ENCODE peak calls at places on chromosomes 2 and 18, in five cellular contexts. One of them, this sample, is unnamed.

GRCh38 chr2:23384551-23385349 is at the start of gene KLHL29:
- DNase-seq in HCT116: no peak
- DNase-seq in HepG2: no peak
- DNase-seq in SK-N-SH: peak; percentile 99
- DNase-seq in GM12878: no peak
- DNase-seq in this sample: peak; percentile 94

GRCh38 chr2:242056026-242056425 is 186.5 kb downstream of the RTP5 start:
- DNase-seq in HCT116: no peak
- DNase-seq in HepG2: no peak
- DNase-seq in SK-N-SH: no peak
- DNase-seq in GM12878: no peak
- DNase-seq in this sample: no peak

GRCh38 chr2:176002684-176003225 is 688 bp upstream of the LNPK start:
- DNase-seq in HCT116: no peak
- DNase-seq in HepG2: peak; percentile 21
- DNase-seq in SK-N-SH: no peak
- DNase-seq in GM12878: no peak
- DNase-seq in this sample: peak; percentile 50

GRCh38 chr18:9926223-9926894 is 12.5 kb downstream of the VAPA start:
- DNase-seq in HCT116: no peak
- DNase-seq in HepG2: no peak
- DNase-seq in SK-N-SH: no peak
- DNase-seq in GM12878: no peak
- DNase-seq in this sample: peak; percentile 53

GRCh38 chr2:232444409-232445148 is 11.4 kb upstream of the ALPI start:
- DNase-seq in HCT116: peak; percentile 56
- DNase-seq in HepG2: peak; percentile 56
- DNase-seq in SK-N-SH: peak; percentile 75
- DNase-seq in GM12878: no peak
- DNase-seq in this sample: peak; percentile 61

GRCh38 chr2:217027414-217027813 is 167.6 kb upstream of the TNP1 start:
- DNase-seq in HCT116: no peak
- DNase-seq in HepG2: no peak
- DNase-seq in SK-N-SH: no peak
- DNase-seq in GM12878: no peak
- DNase-seq in this sample: no peak

GRCh38 chr18:3541549-3542386 is 91.8 kb downstream of the TGIF1 start:
- DNase-seq in HCT116: no peak
- DNase-seq in HepG2: no peak
- DNase-seq in SK-N-SH: no peak
- DNase-seq in GM12878: peak; percentile 27
- DNase-seq in this sample: no peak

GRCh38 chr2:23478087-23478932 is 93.3 kb downstream of the KLHL29 start:
- DNase-seq in HCT116: no peak
- DNase-seq in HepG2: no peak
- DNase-seq in SK-N-SH: no peak
- DNase-seq in GM12878: no peak
- DNase-seq in this sample: no peak

GRCh38 chr2:217746741-217747287 is 256.0 kb downstream of the TNS1 start:
- DNase-seq in HCT116: no peak
- DNase-seq in HepG2: no peak
- DNase-seq in SK-N-SH: no peak
- DNase-seq in GM12878: no peak
- DNase-seq in this sample: no peak

GRCh38 chr2:229572434-229573338 is 141.7 kb downstream of the DNER start:
- DNase-seq in HCT116: no peak
- DNase-seq in HepG2: no peak
- DNase-seq in SK-N-SH: peak; percentile 15
- DNase-seq in GM12878: no peak
- DNase-seq in this sample: no peak

GRCh38 chr2:120869036-120869435 is 133.4 kb downstream of the GLI2 start:
- DNase-seq in HCT116: no peak
- DNase-seq in HepG2: no peak
- DNase-seq in SK-N-SH: no peak
- DNase-seq in GM12878: no peak
- DNase-seq in this sample: no peak

GRCh38 chr18:74906189-74906588 is 302.8 kb downstream of the PTGR3 start:
- DNase-seq in HCT116: no peak
- DNase-seq in HepG2: no peak
- DNase-seq in SK-N-SH: no peak
- DNase-seq in GM12878: no peak
- DNase-seq in this sample: no peak

GRCh38 chr2:240432820-240433801 is 2.4 kb upstream of the GPC1 start:
- DNase-seq in HCT116: no peak
- DNase-seq in HepG2: no peak
- DNase-seq in SK-N-SH: no peak
- DNase-seq in GM12878: no peak
- DNase-seq in this sample: no peak

GRCh38 chr18:56789004-56789888 is 138.1 kb downstream of the WDR7 start:
- DNase-seq in HCT116: peak; percentile 23
- DNase-seq in HepG2: peak; percentile 33
- DNase-seq in SK-N-SH: peak; percentile 4
- DNase-seq in GM12878: no peak
- DNase-seq in this sample: peak; percentile 30

GRCh38 chr2:56589194-56589593 is 405.4 kb downstream of the CCDC85A start:
- DNase-seq in HCT116: no peak
- DNase-seq in HepG2: no peak
- DNase-seq in SK-N-SH: no peak
- DNase-seq in GM12878: no peak
- DNase-seq in this sample: no peak

GRCh38 chr18:78969574-78970315 is 9.9 kb upstream of the SALL3 start:
- DNase-seq in HCT116: no peak
- DNase-seq in HepG2: no peak
- DNase-seq in SK-N-SH: no peak
- DNase-seq in GM12878: no peak
- DNase-seq in this sample: no peak

GRCh38 chr2:106195456-106195855 is 1.4 kb upstream of the UXS1 start:
- DNase-seq in HCT116: no peak
- DNase-seq in HepG2: no peak
- DNase-seq in SK-N-SH: no peak
- DNase-seq in GM12878: no peak
- DNase-seq in this sample: no peak

GRCh38 chr2:48448274-48449061 is 81.5 kb upstream of the STON1 start:
- DNase-seq in HCT116: no peak
- DNase-seq in HepG2: peak; percentile 85
- DNase-seq in SK-N-SH: no peak
- DNase-seq in GM12878: peak; percentile 53
- DNase-seq in this sample: no peak

GRCh38 chr18:2994603-2995432 is 18.1 kb downstream of the LPIN2 start:
- DNase-seq in HCT116: no peak
- DNase-seq in HepG2: no peak
- DNase-seq in SK-N-SH: no peak
- DNase-seq in GM12878: no peak
- DNase-seq in this sample: peak; percentile 92

GRCh38 chr18:72868666-72869661 is 1.2 kb upstream of the NETO1 start:
- DNase-seq in HCT116: no peak
- DNase-seq in HepG2: no peak
- DNase-seq in SK-N-SH: peak; percentile 24
- DNase-seq in GM12878: no peak
- DNase-seq in this sample: no peak

GRCh38 chr2:218019411-218020060 is 16.7 kb upstream of the TNS1 start:
- DNase-seq in HCT116: no peak
- DNase-seq in HepG2: no peak
- DNase-seq in SK-N-SH: no peak
- DNase-seq in GM12878: no peak
- DNase-seq in this sample: no peak

GRCh38 chr2:205946226-205946625 is 139.7 kb downstream of the INO80D start:
- DNase-seq in HCT116: no peak
- DNase-seq in HepG2: no peak
- DNase-seq in SK-N-SH: no peak
- DNase-seq in GM12878: no peak
- DNase-seq in this sample: no peak

GRCh38 chr18:76960528-76961035 is 138.2 kb downstream of the ZNF236 start:
- DNase-seq in HCT116: no peak
- DNase-seq in HepG2: no peak
- DNase-seq in SK-N-SH: no peak
- DNase-seq in GM12878: no peak
- DNase-seq in this sample: no peak

GRCh38 chr18:55587341-55588000 is 521 bp downstream of the TCF4 start:
- DNase-seq in HCT116: no peak
- DNase-seq in HepG2: no peak
- DNase-seq in SK-N-SH: peak; percentile 76
- DNase-seq in GM12878: no peak
- DNase-seq in this sample: peak; percentile 44

GRCh38 chr2:19914266-19914975 is 12.6 kb upstream of the TTC32 start:
- DNase-seq in HCT116: no peak
- DNase-seq in HepG2: no peak
- DNase-seq in SK-N-SH: no peak
- DNase-seq in GM12878: no peak
- DNase-seq in this sample: no peak

GRCh38 chr2:85278361-85278760 is 49.4 kb downstream of the TGOLN2 start:
- DNase-seq in HCT116: no peak
- DNase-seq in HepG2: no peak
- DNase-seq in SK-N-SH: no peak
- DNase-seq in GM12878: no peak
- DNase-seq in this sample: no peak

GRCh38 chr2:100870652-100871531 is 51.0 kb downstream of the NPAS2 start:
- DNase-seq in HCT116: no peak
- DNase-seq in HepG2: peak; percentile 80
- DNase-seq in SK-N-SH: no peak
- DNase-seq in GM12878: no peak
- DNase-seq in this sample: no peak

GRCh38 chr2:53211201-53211774 is 556.3 kb upstream of the CHAC2 start:
- DNase-seq in HCT116: no peak
- DNase-seq in HepG2: no peak
- DNase-seq in SK-N-SH: no peak
- DNase-seq in GM12878: no peak
- DNase-seq in this sample: no peak

GRCh38 chr2:240207661-240208060 is 67.2 kb upstream of the OTOS start:
- DNase-seq in HCT116: no peak
- DNase-seq in HepG2: no peak
- DNase-seq in SK-N-SH: no peak
- DNase-seq in GM12878: no peak
- DNase-seq in this sample: no peak

GRCh38 chr18:69951182-69951581 is 3.5 kb upstream of the CD226 start:
- DNase-seq in HCT116: no peak
- DNase-seq in HepG2: peak; percentile 9
- DNase-seq in SK-N-SH: no peak
- DNase-seq in GM12878: no peak
- DNase-seq in this sample: no peak

GRCh38 chr2:27356056-27356381 is 545 bp downstream of the GTF3C2 start:
- DNase-seq in HCT116: no peak
- DNase-seq in HepG2: peak; percentile 80
- DNase-seq in SK-N-SH: peak; percentile 70
- DNase-seq in GM12878: no peak
- DNase-seq in this sample: peak; percentile 64
- TF ChIP-seq ZBTB33 in HCT116: no peak
- TF ChIP-seq ZBTB33 in HepG2: no peak
- TF ChIP-seq ZBTB33 in SK-N-SH: no peak
- TF ChIP-seq ZBTB33 in GM12878: no peak
- TF ChIP-seq ZBTB33 in this sample: no peak

GRCh38 chr2:148674063-148675020 is 29.8 kb downstream of the EPC2 start:
- DNase-seq in HCT116: peak; percentile 28
- DNase-seq in HepG2: peak; percentile 50
- DNase-seq in SK-N-SH: peak; percentile 27
- DNase-seq in GM12878: no peak
- DNase-seq in this sample: peak; percentile 68
- TF ChIP-seq ZBTB33 in HCT116: no peak
- TF ChIP-seq ZBTB33 in HepG2: no peak
- TF ChIP-seq ZBTB33 in SK-N-SH: no peak
- TF ChIP-seq ZBTB33 in GM12878: no peak
- TF ChIP-seq ZBTB33 in this sample: no peak

DNA sequence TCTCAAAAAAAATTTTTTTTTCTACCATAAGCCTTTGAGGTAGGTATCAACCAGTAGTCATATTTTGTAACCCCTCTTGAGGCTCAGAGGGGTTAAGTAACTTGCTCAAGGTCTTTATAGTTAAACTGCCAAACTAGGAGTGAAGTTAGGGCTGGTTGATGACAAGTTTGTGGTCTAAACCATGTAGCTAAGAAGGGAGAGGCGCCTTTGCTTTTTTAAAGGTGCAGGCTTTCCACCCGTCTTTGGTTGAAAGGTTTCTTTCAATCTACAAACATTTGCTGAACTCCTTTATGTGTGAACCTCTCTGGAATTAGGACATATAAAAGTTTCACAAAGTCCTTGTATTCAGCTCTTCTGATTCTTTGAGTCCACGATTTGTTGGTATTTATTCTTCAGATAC is 2.4 kb upstream of the MTA3 start:
- DNase-seq in HCT116: no peak
- DNase-seq in HepG2: no peak
- DNase-seq in SK-N-SH: no peak
- DNase-seq in GM12878: no peak
- DNase-seq in this sample: no peak
- TF ChIP-seq ZBTB33 in HCT116: no peak
- TF ChIP-seq ZBTB33 in HepG2: no peak
- TF ChIP-seq ZBTB33 in SK-N-SH: no peak
- TF ChIP-seq ZBTB33 in GM12878: no peak
- TF ChIP-seq ZBTB33 in this sample: no peak

GRCh38 chr2:107775791-107776190 is 50.9 kb upstream of the RGPD4 start:
- DNase-seq in HCT116: no peak
- DNase-seq in HepG2: no peak
- DNase-seq in SK-N-SH: no peak
- DNase-seq in GM12878: no peak
- DNase-seq in this sample: no peak
- TF ChIP-seq ZBTB33 in HCT116: no peak
- TF ChIP-seq ZBTB33 in HepG2: no peak
- TF ChIP-seq ZBTB33 in SK-N-SH: no peak
- TF ChIP-seq ZBTB33 in GM12878: no peak
- TF ChIP-seq ZBTB33 in this sample: no peak

GRCh38 chr2:209331291-209331844 is 92.5 kb upstream of the MAP2 start:
- DNase-seq in HCT116: peak; percentile 62
- DNase-seq in HepG2: peak; percentile 49
- DNase-seq in SK-N-SH: peak; percentile 31
- DNase-seq in GM12878: no peak
- DNase-seq in this sample: no peak
- TF ChIP-seq ZBTB33 in HCT116: no peak
- TF ChIP-seq ZBTB33 in HepG2: no peak
- TF ChIP-seq ZBTB33 in SK-N-SH: no peak
- TF ChIP-seq ZBTB33 in GM12878: no peak
- TF ChIP-seq ZBTB33 in this sample: no peak

DNA sequence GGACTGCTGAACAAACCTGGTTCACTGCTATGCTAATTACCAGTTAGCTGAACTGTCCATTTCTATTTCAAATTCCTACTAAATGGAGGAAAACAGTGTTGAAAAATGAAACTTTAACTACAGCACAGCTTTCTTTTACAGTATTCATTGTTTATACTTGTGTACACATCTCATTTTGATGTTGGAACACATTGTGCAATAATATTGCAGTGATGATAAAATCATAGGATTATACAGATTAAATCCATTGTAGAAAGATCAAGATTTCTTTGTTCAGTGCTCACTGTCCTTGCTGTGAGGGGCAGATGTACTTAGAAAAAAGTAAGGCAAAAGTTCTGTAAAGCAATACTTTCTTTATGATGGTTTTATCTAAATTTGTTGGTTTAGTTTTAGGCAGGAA is 1055.1 kb downstream of the LRP1B start:
- DNase-seq in HCT116: no peak
- DNase-seq in HepG2: no peak
- DNase-seq in SK-N-SH: no peak
- DNase-seq in GM12878: no peak
- DNase-seq in this sample: no peak
- TF ChIP-seq ZBTB33 in HCT116: no peak
- TF ChIP-seq ZBTB33 in HepG2: no peak
- TF ChIP-seq ZBTB33 in SK-N-SH: no peak
- TF ChIP-seq ZBTB33 in GM12878: no peak
- TF ChIP-seq ZBTB33 in this sample: no peak